ENCODE peak calls at places on chromosomes 5 and 9, in nine cellular contexts. M is K562; C is right lobe of liver; L is heart right ventricle; Z is lower lobe of right lung; O is lung; J is CD4-positive, alpha-beta T cell; D is heart left ventricle; A is upper lobe of left lung. W is an unnamed sample.

GRCh38 chr9:72119853-72120252 is 29.4 kb upstream of the GDA start:
- ATAC-seq in A (no peak), M (no peak), D (no peak), O (no peak), L (no peak), Z (no peak), C (peak), J (no peak), W (no peak)

GRCh38 chr5:56564451-56565223 is 250.7 kb upstream of the MAP3K1 start:
- ATAC-seq in J (no peak), A (no peak), Z (no peak), O (no peak), D (no peak), L (peak), M (no peak), C (no peak), W (peak)

GRCh38 chr9:92680166-92681119 is 10.5 kb upstream of the IPPK start:
- ATAC-seq in L (no peak), A (peak), J (no peak), C (no peak), M (peak), O (no peak), D (no peak), Z (peak), W (peak)

GRCh38 chr5:65102501-65102825 is 333.7 kb downstream of the CWC27 start:
- ATAC-seq in O (no peak), A (no peak), L (no peak), Z (peak), C (peak), M (no peak), D (peak), J (no peak), W (peak)

GRCh38 chr9:107222020-107222522 is 61.0 kb upstream of the RAD23B start:
- ATAC-seq in O (no peak), J (no peak), C (no peak), A (no peak), L (no peak), Z (no peak), D (no peak), M (no peak), W (no peak)

GRCh38 chr5:38039091-38039490 is 199.2 kb upstream of the GDNF start:
- ATAC-seq in O (no peak), D (no peak), J (no peak), Z (no peak), C (no peak), L (no peak), A (no peak), M (no peak), W (no peak)

GRCh38 chr9:119071636-119072035 is 297.6 kb downstream of the BRINP1 start:
- ATAC-seq in C (no peak), D (no peak), O (no peak), A (no peak), Z (no peak), J (no peak), L (no peak), M (no peak), W (no peak)

GRCh38 chr5:157213527-157214243 is 33.0 kb downstream of the ITK start:
- ATAC-seq in M (no peak), L (no peak), O (no peak), C (no peak), J (no peak), A (no peak), D (no peak), Z (no peak), W (no peak)

GRCh38 chr9:86434039-86434726 is 80.0 kb upstream of the TUT7 start:
- ATAC-seq in M (peak), O (peak), L (peak), A (no peak), Z (peak), C (peak), D (peak), J (no peak), W (peak)

GRCh38 chr5:145978672-145979071 is 42.3 kb downstream of the SH3RF2 start:
- ATAC-seq in L (peak), Z (no peak), A (no peak), M (no peak), J (no peak), O (no peak), C (peak), D (peak), W (no peak)

GRCh38 chr5:118554991-118555390 is 433.4 kb downstream of the DTWD2 start:
- ATAC-seq in C (no peak), D (no peak), Z (no peak), L (no peak), O (no peak), A (no peak), M (no peak), J (no peak), W (no peak)

GRCh38 chr9:6015278-6016157 is at the start of gene RANBP6:
- ATAC-seq in A (peak), C (peak), J (peak), D (peak), O (peak), M (peak), Z (peak), L (peak), W (peak)

GRCh38 chr5:31273631-31274378 is 80.3 kb downstream of the CDH6 start:
- ATAC-seq in A (no peak), O (no peak), J (no peak), C (no peak), L (no peak), D (no peak), Z (no peak), M (no peak), W (no peak)

GRCh38 chr5:1019001-1019651 is 10.5 kb downstream of the NKD2 start:
- ATAC-seq in J (no peak), O (no peak), L (no peak), M (no peak), C (no peak), A (no peak), D (no peak), Z (no peak), W (no peak)

GRCh38 chr9:95605826-95606555 is 89.2 kb upstream of the PTCH1 start:
- ATAC-seq in A (no peak), J (no peak), M (no peak), D (no peak), L (no peak), C (no peak), O (no peak), Z (no peak), W (no peak)

GRCh38 chr9:129381481-129381957 is 203.5 kb upstream of the IER5L start:
- ATAC-seq in O (no peak), A (no peak), C (no peak), Z (no peak), M (peak), L (no peak), D (no peak), J (no peak), W (no peak)

GRCh38 chr9:127050581-127050980 is 71.9 kb downstream of the ANGPTL2 start:
- ATAC-seq in J (no peak), L (no peak), C (no peak), M (no peak), D (no peak), O (no peak), A (no peak), Z (no peak), W (no peak)

GRCh38 chr5:145975361-145976066 is 39.1 kb downstream of the SH3RF2 start:
- ATAC-seq in J (no peak), Z (no peak), D (no peak), O (no peak), A (no peak), M (no peak), L (no peak), C (peak), W (no peak)

GRCh38 chr5:174608631-174609097 is 115.7 kb upstream of the MSX2 start:
- ATAC-seq in L (peak), D (peak), C (peak), A (peak), J (no peak), O (peak), M (no peak), Z (peak), W (peak)

GRCh38 chr5:83726912-83727311 is 6.3 kb upstream of the HAPLN1 start:
- ATAC-seq in A (no peak), L (no peak), O (no peak), Z (no peak), C (no peak), M (no peak), J (no peak), D (no peak), W (no peak)

GRCh38 chr5:150862070-150862469 is 15.7 kb downstream of the IRGM start:
- ATAC-seq in A (no peak), L (no peak), C (no peak), O (no peak), M (no peak), Z (peak), D (no peak), J (no peak), W (no peak)

GRCh38 chr9:77977210-77977611 is 54.4 kb downstream of the GNAQ start:
- ATAC-seq in D (peak), Z (peak), C (peak), O (peak), A (peak), J (peak), M (peak), L (peak), W (peak)

GRCh38 chr5:145158654-145159199 is 676.4 kb downstream of the PRELID2 start:
- ATAC-seq in L (no peak), J (no peak), C (no peak), A (no peak), O (no peak), D (no peak), M (no peak), Z (no peak), W (no peak)

GRCh38 chr9:33320568-33321261 is 30.4 kb downstream of the NFX1 start:
- ATAC-seq in D (no peak), Z (no peak), A (no peak), M (no peak), O (peak), J (no peak), C (peak), L (no peak), W (peak)

GRCh38 chr5:74327339-74327685 is 313.2 kb downstream of the ENC1 start:
- ATAC-seq in C (no peak), D (no peak), A (no peak), J (no peak), M (no peak), L (no peak), Z (no peak), O (no peak), W (no peak)

GRCh38 chr5:74325866-74326265 is 314.7 kb downstream of the ENC1 start:
- ATAC-seq in Z (no peak), C (no peak), J (no peak), D (no peak), O (no peak), M (no peak), A (no peak), L (no peak), W (no peak)

GRCh38 chr5:74326571-74327338 is 313.8 kb downstream of the ENC1 start:
- ATAC-seq in M (peak), C (peak), J (peak), O (no peak), Z (peak), D (no peak), A (no peak), L (no peak), W (no peak)

GRCh38 chr5:74322944-74323343 is 317.6 kb downstream of the ENC1 start:
- ATAC-seq in C (no peak), A (no peak), J (no peak), D (no peak), M (peak), O (no peak), L (no peak), Z (no peak), W (no peak)

DNA sequence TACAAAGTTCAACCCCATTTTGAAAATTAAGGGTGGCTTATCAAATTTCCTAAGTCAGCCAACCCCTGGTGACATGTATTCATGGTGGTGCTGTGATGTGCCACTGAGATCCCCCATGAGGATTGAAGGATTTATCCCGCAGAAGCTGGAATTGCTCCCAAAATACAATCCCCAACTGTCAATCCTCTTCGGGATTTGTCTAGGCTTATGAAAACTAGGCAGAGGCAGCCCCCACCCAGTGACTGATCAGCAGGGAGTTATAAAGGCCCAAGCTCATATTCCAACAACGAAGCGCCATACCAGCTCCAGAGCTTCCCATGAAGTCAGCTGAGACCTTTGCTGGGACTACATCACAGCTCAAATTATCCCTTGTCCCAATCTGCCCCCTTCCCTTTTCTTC is 316.0 kb downstream of the ENC1 start:
- ATAC-seq in O (no peak), J (no peak), Z (no peak), M (no peak), D (no peak), A (no peak), L (no peak), C (no peak), W (no peak)
- H3K27ac ChIP-seq in O (no peak), J (no peak), Z (no peak), M (no peak), D (no peak), A (no peak), L (no peak), C (no peak), W (no peak)

GRCh38 chr9:27520986-27521385 is 3.1 kb upstream of the IFNK start:
- ATAC-seq in O (no peak), A (no peak), M (no peak), C (no peak), J (no peak), D (no peak), L (no peak), Z (no peak), W (no peak)

GRCh38 chr9:27523141-27523540 is 949 bp upstream of the IFNK start:
- ATAC-seq in Z (no peak), C (no peak), J (no peak), L (no peak), D (no peak), M (no peak), O (no peak), A (no peak), W (no peak)

GRCh38 chr9:27527702-27528277 is 1.8 kb downstream of the MOB3B start:
- ATAC-seq in A (peak), J (no peak), M (no peak), D (peak), O (no peak), Z (no peak), C (no peak), L (no peak), W (peak)

GRCh38 chr9:27528278-27528885 is 1.2 kb downstream of the MOB3B start:
- ATAC-seq in L (peak), A (peak), Z (peak), D (peak), M (peak), O (peak), J (peak), C (peak), W (peak)

DNA sequence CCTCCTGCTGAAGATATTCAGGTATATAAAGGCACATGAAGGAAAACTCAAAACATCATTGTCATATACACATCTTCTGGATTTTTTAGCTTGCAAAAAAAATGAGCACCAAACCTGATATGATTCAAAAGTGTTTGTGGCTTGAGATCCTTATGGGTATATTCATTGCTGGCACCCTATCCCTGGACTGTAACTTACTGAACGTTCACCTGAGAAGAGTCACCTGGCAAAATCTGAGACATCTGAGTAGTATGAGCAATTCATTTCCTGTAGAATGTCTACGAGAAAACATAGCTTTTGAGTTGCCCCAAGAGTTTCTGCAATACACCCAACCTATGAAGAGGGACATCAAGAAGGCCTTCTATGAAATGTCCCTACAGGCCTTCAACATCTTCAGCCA is at the start of gene IFNK:
- ATAC-seq in D (no peak), M (no peak), J (no peak), C (no peak), Z (no peak), L (no peak), O (no peak), A (no peak), W (no peak)
- TF ChIP-seq CTCF in D (no peak), M (no peak), J (no peak), C (no peak), Z (no peak), L (no peak), O (no peak), A (no peak), W (no peak)

GRCh38 chr5:115392611-115393010 is 96.2 kb upstream of the CCDC112 start:
- ATAC-seq in O (no peak), J (no peak), D (no peak), C (no peak), Z (no peak), L (no peak), M (no peak), A (no peak), W (no peak)

GRCh38 chr5:115394531-115394930 is 98.1 kb upstream of the CCDC112 start:
- ATAC-seq in M (no peak), C (no peak), Z (no peak), D (no peak), O (no peak), A (no peak), L (no peak), J (no peak), W (no peak)

GRCh38 chr5:115396079-115396478 is 99.6 kb upstream of the CCDC112 start:
- ATAC-seq in Z (no peak), L (no peak), J (no peak), O (no peak), C (no peak), M (no peak), D (no peak), A (no peak), W (no peak)

GRCh38 chr5:115391780-115392179 is 95.3 kb upstream of the CCDC112 start:
- ATAC-seq in J (no peak), L (no peak), M (no peak), D (no peak), C (peak), A (no peak), O (no peak), Z (no peak), W (no peak)

DNA sequence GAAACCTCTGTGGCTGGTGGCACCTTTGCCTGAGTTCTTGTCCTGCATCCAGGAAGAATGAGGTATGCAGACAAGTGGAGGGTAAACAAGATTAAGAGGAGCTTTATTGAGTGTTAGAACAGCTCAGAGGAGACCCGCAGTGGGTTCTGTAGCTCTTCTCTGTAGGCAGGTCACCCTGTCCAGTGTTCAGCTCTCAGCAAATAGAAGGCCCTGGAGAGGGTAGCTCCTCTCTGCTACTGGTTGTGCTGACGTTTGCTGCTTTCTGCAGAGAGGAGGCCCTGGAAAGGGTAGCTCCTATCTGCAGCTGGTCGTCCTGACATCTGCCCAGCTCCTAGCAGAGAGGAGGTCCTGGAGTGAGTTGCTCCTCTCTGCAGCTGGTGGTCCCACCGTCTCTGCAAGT is 96.8 kb upstream of the CCDC112 start:
- ATAC-seq in Z (peak), M (no peak), D (peak), J (no peak), L (no peak), C (no peak), O (no peak), A (no peak), W (no peak)
- H3K27ac ChIP-seq in Z (no peak), M (no peak), D (no peak), J (no peak), L (no peak), C (no peak), O (no peak), A (no peak), W (no peak)

GRCh38 chr9:112921549-112921948 is 30.9 kb upstream of the SLC46A2 start:
- ATAC-seq in Z (peak), A (no peak), M (peak), C (peak), O (no peak), J (no peak), L (no peak), D (peak), W (no peak)
- TF ChIP-seq CTCF in Z (peak), A (no peak), M (peak), C (peak), O (no peak), J (no peak), L (peak), D (peak), W (no peak)

GRCh38 chr9:83271665-83272071 is 208.7 kb upstream of the RASEF start:
- ATAC-seq in A (no peak), L (no peak), D (no peak), Z (no peak), M (no peak), O (no peak), J (no peak), C (peak), W (no peak)

GRCh38 chr9:83270116-83270515 is 207.2 kb upstream of the RASEF start:
- ATAC-seq in M (no peak), Z (no peak), L (no peak), O (no peak), C (no peak), J (no peak), A (no peak), D (no peak), W (no peak)

GRCh38 chr9:83267741-83268140 is 204.8 kb upstream of the RASEF start:
- ATAC-seq in L (no peak), M (no peak), A (no peak), D (no peak), C (no peak), O (no peak), Z (no peak), J (no peak), W (no peak)

DNA sequence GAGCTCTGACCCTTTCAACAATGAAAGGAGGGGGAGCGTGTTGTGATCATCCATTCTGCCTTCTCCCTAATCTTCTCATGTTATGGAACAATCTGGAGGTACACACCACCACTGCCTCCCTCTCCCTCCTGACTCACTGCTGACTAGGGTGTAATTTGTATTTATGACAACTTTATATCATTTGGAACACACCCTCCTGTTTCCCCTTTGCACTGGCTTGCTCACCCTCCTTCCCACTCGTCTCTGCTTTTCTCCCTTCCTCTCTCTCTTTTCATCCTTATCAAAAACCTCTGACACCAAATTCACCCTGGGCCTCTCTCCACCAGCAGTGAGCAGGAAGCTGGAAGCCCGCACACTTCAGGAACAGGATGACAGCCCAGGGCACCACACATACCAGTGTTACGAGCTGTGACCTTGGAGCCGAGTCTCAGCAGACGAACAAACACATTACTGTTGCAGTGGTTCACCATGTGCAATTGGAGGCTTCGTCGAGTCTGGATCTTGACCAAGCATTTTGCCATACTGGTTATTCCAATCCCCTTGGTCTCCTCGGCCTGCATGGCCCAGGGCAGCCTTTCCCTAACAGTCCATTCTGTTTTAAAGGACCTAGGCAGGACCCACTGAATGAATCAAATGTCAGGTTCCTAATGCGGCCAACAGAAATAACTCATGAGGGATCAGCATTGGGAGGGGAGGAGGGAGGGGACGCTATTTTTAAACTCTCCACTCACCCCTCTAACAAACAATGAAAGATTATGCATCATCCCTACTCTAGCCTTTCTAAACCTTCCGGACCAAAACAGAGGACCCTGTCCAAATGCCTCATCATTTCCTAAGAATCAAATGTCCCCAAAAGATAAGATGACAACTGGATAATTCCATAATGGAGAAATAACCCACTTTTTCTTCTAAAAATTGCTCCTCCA is 203.9 kb upstream of the RASEF start:
- ATAC-seq in C (peak), Z (no peak), D (peak), O (peak), M (no peak), J (no peak), L (peak), A (peak), W (peak)
- H3K27ac ChIP-seq in C (no peak), Z (no peak), D (peak), O (peak), M (no peak), J (no peak), L (peak), A (no peak), W (no peak)

GRCh38 chr9:4393806-4394523 is 94.1 kb upstream of the GLIS3 start:
- ATAC-seq in Z (no peak), D (no peak), L (no peak), C (peak), A (no peak), M (no peak), O (no peak), J (no peak), W (no peak)
- TF ChIP-seq CTCF in Z (no peak), D (no peak), L (no peak), C (peak), A (no peak), M (no peak), O (no peak), J (no peak), W (no peak)